ENCODE peak calls at places on chromosomes 11 and 22, in five cellular contexts. One of them, this sample, is unnamed.

GRCh38 chr11:94131363-94132115 is 2.9 kb downstream of the PANX1 start:
- DNase-seq in IMR-90: peak
- DNase-seq in lower lobe of right lung: no peak
- DNase-seq in AG04450: no peak
- DNase-seq in mammary epithelial cell: peak
- DNase-seq in this sample: no peak

GRCh38 chr22:46062971-46063631 is 86.1 kb upstream of the WNT7B start:
- DNase-seq in IMR-90: no peak
- DNase-seq in mammary epithelial cell: peak
- DNase-seq in lower lobe of right lung: peak
- DNase-seq in AG04450: no peak
- DNase-seq in this sample: no peak

GRCh38 chr11:130721736-130722135 is 194.5 kb downstream of the SNX19 start:
- DNase-seq in IMR-90: peak
- DNase-seq in mammary epithelial cell: peak
- DNase-seq in AG04450: no peak
- DNase-seq in lower lobe of right lung: no peak
- DNase-seq in this sample: no peak

GRCh38 chr11:10044618-10045017 is 249.4 kb downstream of the SBF2 start:
- DNase-seq in mammary epithelial cell: peak
- DNase-seq in lower lobe of right lung: no peak
- DNase-seq in IMR-90: no peak
- DNase-seq in AG04450: no peak
- DNase-seq in this sample: no peak

GRCh38 chr11:65516135-65516968 is 8.5 kb upstream of the SCYL1 start:
- DNase-seq in lower lobe of right lung: peak
- DNase-seq in IMR-90: no peak
- DNase-seq in AG04450: no peak
- DNase-seq in mammary epithelial cell: no peak
- DNase-seq in this sample: no peak

GRCh38 chr22:21657361-21658118 is 8.3 kb upstream of the PPIL2 start:
- DNase-seq in AG04450: no peak
- DNase-seq in mammary epithelial cell: peak
- DNase-seq in IMR-90: peak
- DNase-seq in lower lobe of right lung: peak
- DNase-seq in this sample: peak

GRCh38 chr11:50187220-50187619 is 154.5 kb downstream of the OR4C45 start:
- DNase-seq in mammary epithelial cell: no peak
- DNase-seq in AG04450: no peak
- DNase-seq in IMR-90: no peak
- DNase-seq in lower lobe of right lung: no peak
- DNase-seq in this sample: no peak

GRCh38 chr11:7591107-7591894 is 77.5 kb downstream of the PPFIBP2 start:
- DNase-seq in AG04450: no peak
- DNase-seq in mammary epithelial cell: no peak
- DNase-seq in lower lobe of right lung: no peak
- DNase-seq in IMR-90: no peak
- DNase-seq in this sample: no peak

GRCh38 chr11:121721961-121722360 is 269.2 kb upstream of the SORL1-AS1 start:
- DNase-seq in lower lobe of right lung: no peak
- DNase-seq in mammary epithelial cell: no peak
- DNase-seq in IMR-90: no peak
- DNase-seq in AG04450: no peak
- DNase-seq in this sample: peak

GRCh38 chr11:126702987-126703386 is 297.6 kb downstream of the KIRREL3 start:
- DNase-seq in IMR-90: no peak
- DNase-seq in AG04450: no peak
- DNase-seq in lower lobe of right lung: no peak
- DNase-seq in mammary epithelial cell: no peak
- DNase-seq in this sample: no peak

GRCh38 chr22:22800716-22801115 is 86.9 kb upstream of the IGLL5 start:
- DNase-seq in mammary epithelial cell: no peak
- DNase-seq in lower lobe of right lung: no peak
- DNase-seq in AG04450: no peak
- DNase-seq in IMR-90: peak
- DNase-seq in this sample: no peak

GRCh38 chr22:40334899-40335298 is 11.4 kb upstream of the ADSL start:
- DNase-seq in lower lobe of right lung: no peak
- DNase-seq in mammary epithelial cell: no peak
- DNase-seq in IMR-90: no peak
- DNase-seq in AG04450: no peak
- DNase-seq in this sample: no peak

GRCh38 chr11:2398664-2399355 is 1.7 kb upstream of the TSSC4 start:
- DNase-seq in mammary epithelial cell: no peak
- DNase-seq in IMR-90: no peak
- DNase-seq in AG04450: no peak
- DNase-seq in lower lobe of right lung: no peak
- DNase-seq in this sample: no peak
- H3K27ac ChIP-seq in mammary epithelial cell: peak
- H3K27ac ChIP-seq in IMR-90: peak
- H3K27ac ChIP-seq in AG04450: peak
- H3K27ac ChIP-seq in lower lobe of right lung: peak
- H3K27ac ChIP-seq in this sample: peak

GRCh38 chr11:119728226-119728626 is 774 bp downstream of the NECTIN1 start:
- DNase-seq in IMR-90: no peak
- DNase-seq in lower lobe of right lung: no peak
- DNase-seq in AG04450: no peak
- DNase-seq in mammary epithelial cell: no peak
- DNase-seq in this sample: no peak

GRCh38 chr11:119728651-119729580 is at the start of gene NECTIN1:
- DNase-seq in lower lobe of right lung: peak
- DNase-seq in AG04450: peak
- DNase-seq in IMR-90: peak
- DNase-seq in mammary epithelial cell: peak
- DNase-seq in this sample: peak

GRCh38 chr11:119730347-119730613 is 1.3 kb upstream of the NECTIN1 start:
- DNase-seq in mammary epithelial cell: no peak
- DNase-seq in AG04450: no peak
- DNase-seq in IMR-90: no peak
- DNase-seq in lower lobe of right lung: no peak
- DNase-seq in this sample: no peak

GRCh38 chr11:119730789-119731386 is 1.9 kb upstream of the NECTIN1 start:
- DNase-seq in AG04450: no peak
- DNase-seq in IMR-90: no peak
- DNase-seq in lower lobe of right lung: no peak
- DNase-seq in mammary epithelial cell: no peak
- DNase-seq in this sample: peak

GRCh38 chr11:119729581-119730346 is 764 bp upstream of the NECTIN1 start:
- DNase-seq in AG04450: peak
- DNase-seq in mammary epithelial cell: peak
- DNase-seq in lower lobe of right lung: peak
- DNase-seq in IMR-90: peak
- DNase-seq in this sample: no peak
- TF ChIP-seq CTCF in AG04450: no peak
- TF ChIP-seq CTCF in mammary epithelial cell: no peak
- TF ChIP-seq CTCF in lower lobe of right lung: peak
- TF ChIP-seq CTCF in IMR-90: no peak
- TF ChIP-seq CTCF in this sample: peak

DNA sequence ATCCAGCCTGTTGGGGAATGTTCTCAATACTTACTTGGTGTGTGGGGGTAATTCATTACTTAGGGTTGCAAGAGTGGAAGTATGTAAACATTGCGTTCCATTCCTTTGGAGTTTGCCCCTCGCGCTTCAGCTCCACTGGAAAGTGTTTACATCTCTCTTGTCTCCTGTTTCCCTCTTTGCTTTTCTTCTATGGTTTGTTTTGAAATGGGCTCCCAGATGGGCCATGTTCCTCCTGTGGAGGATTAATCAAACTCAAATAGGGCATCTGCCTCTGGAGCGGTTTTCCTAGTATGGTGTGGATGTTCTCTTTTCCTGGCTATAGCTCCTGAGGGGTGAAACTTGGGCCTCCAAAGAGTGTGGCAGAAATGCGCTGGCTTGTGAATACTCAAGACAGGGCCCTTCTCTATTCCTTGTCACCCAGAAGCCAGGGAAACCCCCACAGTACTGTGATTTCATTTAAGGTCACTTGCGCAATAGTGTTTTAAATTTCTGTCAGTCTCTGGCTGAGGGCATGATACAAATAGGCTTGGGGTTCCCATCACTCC is 51.9 kb downstream of the CD44 start:
- DNase-seq in mammary epithelial cell: no peak
- DNase-seq in lower lobe of right lung: no peak
- DNase-seq in IMR-90: peak
- DNase-seq in AG04450: peak
- DNase-seq in this sample: no peak
- H3K27ac ChIP-seq in mammary epithelial cell: no peak
- H3K27ac ChIP-seq in lower lobe of right lung: peak
- H3K27ac ChIP-seq in IMR-90: peak
- H3K27ac ChIP-seq in AG04450: peak
- H3K27ac ChIP-seq in this sample: no peak

GRCh38 chr22:39234157-39234793 is 10.5 kb downstream of the PDGFB start:
- DNase-seq in lower lobe of right lung: peak
- DNase-seq in AG04450: no peak
- DNase-seq in mammary epithelial cell: no peak
- DNase-seq in IMR-90: no peak
- DNase-seq in this sample: no peak
- TF ChIP-seq CTCF in lower lobe of right lung: peak
- TF ChIP-seq CTCF in AG04450: no peak
- TF ChIP-seq CTCF in mammary epithelial cell: no peak
- TF ChIP-seq CTCF in IMR-90: no peak
- TF ChIP-seq CTCF in this sample: no peak

GRCh38 chr11:16862733-16863132 is 124.3 kb downstream of the C11orf58 start:
- DNase-seq in lower lobe of right lung: no peak
- DNase-seq in AG04450: no peak
- DNase-seq in mammary epithelial cell: peak
- DNase-seq in IMR-90: no peak
- DNase-seq in this sample: no peak
- H3K27ac ChIP-seq in lower lobe of right lung: no peak
- H3K27ac ChIP-seq in AG04450: no peak
- H3K27ac ChIP-seq in mammary epithelial cell: no peak
- H3K27ac ChIP-seq in IMR-90: no peak
- H3K27ac ChIP-seq in this sample: no peak

GRCh38 chr11:125425601-125426000 is 70.5 kb downstream of the FEZ1 start:
- DNase-seq in IMR-90: no peak
- DNase-seq in lower lobe of right lung: no peak
- DNase-seq in AG04450: no peak
- DNase-seq in mammary epithelial cell: no peak
- DNase-seq in this sample: no peak

GRCh38 chr11:125418396-125418795 is 77.7 kb downstream of the FEZ1 start:
- DNase-seq in AG04450: no peak
- DNase-seq in mammary epithelial cell: no peak
- DNase-seq in IMR-90: no peak
- DNase-seq in lower lobe of right lung: no peak
- DNase-seq in this sample: no peak

GRCh38 chr11:125428486-125429173 is 67.4 kb downstream of the FEZ1 start:
- DNase-seq in AG04450: no peak
- DNase-seq in lower lobe of right lung: no peak
- DNase-seq in IMR-90: no peak
- DNase-seq in mammary epithelial cell: no peak
- DNase-seq in this sample: no peak

GRCh38 chr11:125426818-125427528 is 69.1 kb downstream of the FEZ1 start:
- DNase-seq in lower lobe of right lung: no peak
- DNase-seq in AG04450: no peak
- DNase-seq in mammary epithelial cell: no peak
- DNase-seq in IMR-90: no peak
- DNase-seq in this sample: peak

DNA sequence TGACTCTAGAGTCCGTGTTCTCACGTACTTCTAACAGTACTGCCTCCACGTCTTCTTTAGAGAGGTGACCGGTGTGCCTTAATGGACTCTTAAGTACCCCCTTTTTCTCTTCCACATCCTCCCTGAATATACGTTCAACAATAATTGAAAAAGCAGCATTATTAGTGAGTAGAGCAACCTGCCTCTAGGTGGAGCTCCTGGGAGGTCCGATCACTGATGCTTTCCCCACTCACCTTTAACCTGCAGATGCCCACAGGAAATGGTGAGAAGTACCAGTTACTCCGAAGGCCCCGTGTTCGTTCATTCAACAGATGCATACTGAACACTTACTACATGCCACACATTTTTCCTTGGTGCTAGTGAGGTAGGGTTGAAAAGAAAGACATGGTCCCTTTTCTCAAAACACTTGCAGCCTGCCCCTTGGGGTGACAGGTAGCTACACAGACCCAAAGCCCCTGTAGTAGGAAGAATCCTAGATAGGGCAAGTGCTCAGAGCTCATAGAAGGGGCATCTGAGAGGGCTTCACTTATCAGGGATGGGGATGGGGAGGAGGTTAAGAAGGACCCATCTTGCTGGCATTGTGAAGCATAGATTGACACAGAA is 72.7 kb downstream of the FEZ1 start:
- DNase-seq in AG04450: no peak
- DNase-seq in IMR-90: no peak
- DNase-seq in lower lobe of right lung: no peak
- DNase-seq in mammary epithelial cell: no peak
- DNase-seq in this sample: no peak
- TF ChIP-seq CTCF in AG04450: peak
- TF ChIP-seq CTCF in IMR-90: peak
- TF ChIP-seq CTCF in lower lobe of right lung: peak
- TF ChIP-seq CTCF in mammary epithelial cell: peak
- TF ChIP-seq CTCF in this sample: peak

DNA sequence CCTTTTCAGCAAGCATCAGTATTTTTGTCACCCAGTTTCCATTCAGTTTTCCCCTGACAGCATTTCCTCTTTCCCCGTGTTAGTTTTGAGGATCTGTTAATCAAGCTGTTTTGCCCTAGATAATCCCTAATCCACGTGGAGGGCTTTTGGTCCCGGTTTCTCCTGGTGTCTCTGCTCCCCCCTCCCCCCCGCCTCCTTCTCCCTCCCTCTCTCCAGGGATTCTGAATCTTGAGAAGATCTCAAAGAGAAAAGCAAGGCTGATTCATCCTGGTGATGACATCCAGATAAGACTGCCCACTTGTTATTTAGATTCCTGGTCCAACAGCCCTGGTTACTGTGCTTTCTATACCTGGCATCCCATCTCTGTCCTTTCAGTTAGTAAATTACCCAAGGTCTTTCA is 59.4 kb downstream of the KCNA4 start:
- DNase-seq in IMR-90: no peak
- DNase-seq in mammary epithelial cell: no peak
- DNase-seq in AG04450: no peak
- DNase-seq in lower lobe of right lung: no peak
- DNase-seq in this sample: no peak
- H3K27ac ChIP-seq in IMR-90: no peak
- H3K27ac ChIP-seq in mammary epithelial cell: no peak
- H3K27ac ChIP-seq in AG04450: no peak
- H3K27ac ChIP-seq in lower lobe of right lung: no peak
- H3K27ac ChIP-seq in this sample: no peak